ENCODE peak calls at places on chromosomes 16 and 17, in seven cellular contexts. I is endothelial cell of umbilical vein, L is body of pancreas, H is H54, M is esophagus squamous epithelium, P is adrenal gland, J is lower leg skin. A is an unnamed sample.

GRCh38 chr16:27543801-27544200 is 5.9 kb downstream of the GTF3C1 start:
- DNase-seq in P (no peak), M (no peak), J (no peak), L (no peak), I (no peak), H (no peak), A (no peak)

GRCh38 chr16:84050316-84050715 is 7.7 kb upstream of the SLC38A8 start:
- DNase-seq in J (no peak), M (no peak), P (no peak), I (no peak), H (no peak), L (no peak), A (no peak)

GRCh38 chr17:32621612-32622312 is 135.0 kb downstream of the CDK5R1 start:
- DNase-seq in I (peak; percentile 58), H (no peak), J (no peak), M (no peak), L (no peak), P (no peak), A (no peak)

GRCh38 chr16:83715217-83715920 is 92.4 kb upstream of the HSBP1 start:
- DNase-seq in J (no peak), M (no peak), I (peak; percentile 28), H (no peak), P (no peak), L (no peak), A (no peak)

GRCh38 chr17:49991409-49991808 is 3.6 kb downstream of the DLX3 start:
- DNase-seq in H (no peak), P (no peak), J (peak; percentile 83), L (no peak), M (no peak), I (no peak), A (no peak)

GRCh38 chr17:80863626-80864025 is 128.0 kb upstream of the CHMP6 start:
- DNase-seq in I (no peak), L (no peak), H (no peak), J (no peak), M (no peak), P (no peak), A (no peak)

GRCh38 chr16:54194008-54194731 is 92.4 kb downstream of the IRX3 start:
- DNase-seq in M (no peak), L (peak; percentile 30), J (peak; percentile 95), I (no peak), H (no peak), P (peak; percentile 50), A (no peak)

GRCh38 chr17:3976675-3977171 is 12.5 kb upstream of the ATP2A3 start:
- DNase-seq in J (no peak), H (no peak), I (no peak), M (no peak), P (peak; percentile 91), L (peak; percentile 99), A (no peak)

GRCh38 chr17:12365805-12366204 is 299.9 kb upstream of the MYOCD start:
- DNase-seq in I (no peak), H (no peak), L (no peak), P (no peak), J (no peak), M (no peak), A (no peak)

GRCh38 chr17:68197091-68197996 is 50.5 kb upstream of the AMZ2 start:
- DNase-seq in P (no peak), I (no peak), L (no peak), M (no peak), J (peak; percentile 86), H (no peak), A (peak; percentile 54)

GRCh38 chr16:81198635-81199034 is 39.9 kb upstream of the BCO1 start:
- DNase-seq in H (no peak), M (no peak), I (no peak), J (no peak), L (no peak), P (no peak), A (no peak)

GRCh38 chr17:7857724-7858486 is at the start of gene CYB5D1:
- DNase-seq in J (peak; percentile 98), P (peak; percentile 96), M (peak; percentile 80), I (peak; percentile 97), L (peak; percentile 90), H (peak; percentile 70), A (peak; percentile 67)

GRCh38 chr17:81616877-81617276 is 20.0 kb downstream of the NPLOC4 start:
- DNase-seq in H (no peak), L (no peak), P (no peak), M (no peak), J (no peak), I (no peak), A (no peak)

GRCh38 chr17:77746391-77746790 is 212.1 kb upstream of the TNRC6C start:
- DNase-seq in H (no peak), I (no peak), J (no peak), L (no peak), P (no peak), M (no peak), A (no peak)

GRCh38 chr16:78697426-78697825 is 598.0 kb downstream of the WWOX start:
- DNase-seq in M (no peak), P (no peak), J (no peak), I (no peak), H (no peak), L (no peak), A (no peak)

GRCh38 chr17:79632432-79632735 is 21.5 kb upstream of the RBFOX3 start:
- DNase-seq in I (no peak), H (no peak), J (peak; percentile 48), M (no peak), L (no peak), P (no peak), A (no peak)

GRCh38 chr17:7852262-7852670 is 2.6 kb upstream of the TMEM88 start:
- DNase-seq in J (peak; percentile 87), I (no peak), P (no peak), H (no peak), L (no peak), M (no peak), A (no peak)

GRCh38 chr16:30958164-30959083 is 870 bp downstream of the SETD1A start:
- DNase-seq in P (peak; percentile 72), I (peak; percentile 34), H (peak; percentile 78), J (no peak), M (no peak), L (peak; percentile 58), A (peak; percentile 82)

GRCh38 chr17:77107506-77108433 is 33.0 kb upstream of the SEC14L1 start:
- DNase-seq in H (no peak), P (no peak), M (no peak), I (no peak), L (no peak), J (no peak), A (no peak)

GRCh38 chr17:13420294-13421277 is 181.1 kb downstream of the HS3ST3A1 start:
- DNase-seq in I (no peak), H (no peak), J (no peak), L (no peak), P (no peak), M (no peak), A (no peak)

GRCh38 chr17:49523706-49524472 is 28.8 kb downstream of the NGFR start:
- DNase-seq in L (no peak), P (peak; percentile 19), I (no peak), J (peak; percentile 89), M (no peak), H (peak; percentile 66), A (peak; percentile 26)

GRCh38 chr16:79296491-79296890 is 304.0 kb downstream of the MAF start:
- DNase-seq in L (no peak), H (no peak), M (no peak), I (no peak), P (no peak), J (no peak), A (no peak)

GRCh38 chr17:72667096-72668063 is 425.1 kb downstream of the SLC39A11 start:
- DNase-seq in J (no peak), M (no peak), I (no peak), L (no peak), P (no peak), H (no peak), A (no peak)

GRCh38 chr17:3040882-3041281 is 22.5 kb downstream of the OR1D5 start:
- DNase-seq in H (no peak), I (no peak), L (no peak), J (peak; percentile 39), M (no peak), P (no peak), A (no peak)

DNA sequence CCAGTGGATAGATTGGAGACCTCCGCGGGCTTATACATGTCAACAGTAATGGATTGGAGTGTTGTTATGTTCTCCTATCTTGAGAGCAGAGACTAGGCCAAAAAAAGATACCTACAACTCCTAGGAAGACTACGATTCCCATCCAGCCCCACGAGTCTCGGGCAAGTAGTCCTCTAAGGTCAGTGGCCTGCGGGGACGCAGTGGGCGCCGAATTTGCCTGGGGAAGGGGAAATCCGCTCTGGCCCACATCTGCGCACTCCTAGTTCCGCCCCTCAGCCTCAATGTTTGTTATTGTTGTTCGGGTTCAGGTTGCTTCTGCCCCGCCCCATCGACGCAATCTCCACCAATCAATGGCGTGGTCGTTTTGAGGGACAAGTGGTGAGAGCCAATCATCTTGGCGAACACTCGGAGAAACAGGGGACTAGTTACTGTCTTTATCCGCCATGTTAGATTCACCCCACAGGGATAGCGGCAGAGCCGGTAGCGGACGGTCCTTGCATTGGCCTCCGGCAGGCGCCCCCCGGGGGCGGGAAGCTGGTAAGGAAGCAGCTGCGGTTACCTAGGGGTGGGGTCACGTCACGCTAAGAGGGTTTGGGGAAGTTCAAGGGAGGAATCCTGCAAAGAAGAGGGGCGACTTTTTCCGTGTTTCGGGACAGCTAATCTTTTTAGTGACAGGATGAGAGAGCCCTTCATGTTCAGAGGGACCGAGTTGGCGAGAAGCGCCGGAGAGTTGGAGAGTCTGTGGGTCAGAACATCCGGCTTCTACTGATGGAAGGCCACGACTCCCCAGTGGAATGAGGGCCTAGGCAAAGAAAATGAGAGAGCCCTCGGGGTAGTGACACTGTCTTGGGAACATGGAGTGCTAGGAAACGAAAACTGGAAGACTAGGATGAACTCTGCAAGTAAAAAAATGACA is at the start of gene NBR1:
- DNase-seq in P (peak; percentile 98), L (peak; percentile 94), M (peak; percentile 83), I (peak; percentile 99), H (peak; percentile 82), J (peak; percentile 99), A (peak; percentile 72)
- TF ChIP-seq POLR2A in P (peak; percentile 63), L (peak; percentile 85), M (peak; percentile 70), I (peak; percentile 64), H (peak; percentile 54), J (peak; percentile 22), A (peak; percentile 71)

GRCh38 chr17:39197380-39198185 is at the start of gene CACNB1:
- DNase-seq in M (no peak), I (peak; percentile 69), J (peak; percentile 96), H (peak; percentile 86), L (peak; percentile 61), P (peak; percentile 76), A (peak; percentile 82)
- TF ChIP-seq POLR2A in M (peak; percentile 25), I (no peak), J (no peak), H (peak; percentile 93), L (peak; percentile 42), P (peak; percentile 15), A (no peak)

DNA sequence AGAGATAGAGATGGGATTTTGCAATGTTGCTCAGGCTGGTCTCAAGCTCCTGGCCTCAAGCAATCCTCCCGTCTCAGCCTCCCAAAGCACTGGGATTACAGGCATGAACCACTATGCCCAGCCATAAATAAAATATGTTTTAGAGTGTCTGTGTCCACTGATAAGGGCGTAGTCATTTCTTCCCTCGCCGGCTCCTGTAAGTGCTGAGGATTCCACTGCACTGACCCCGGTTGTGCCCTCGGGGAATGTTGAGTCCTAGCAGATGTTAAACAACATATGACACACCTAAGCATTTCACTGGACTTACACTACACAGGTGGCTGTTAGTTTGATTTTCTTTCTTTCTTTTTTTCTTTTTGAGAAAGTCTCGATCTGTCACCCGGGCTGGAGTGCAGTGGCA is 5.6 kb upstream of the SHMT1 start:
- DNase-seq in P (no peak), M (no peak), I (no peak), H (no peak), J (no peak), L (no peak), A (no peak)
- TF ChIP-seq POLR2A in P (no peak), M (no peak), I (no peak), H (no peak), J (no peak), L (no peak), A (no peak)

GRCh38 chr16:58027341-58028167 is 2.0 kb downstream of the MMP15 start:
- DNase-seq in P (peak; percentile 62), M (no peak), H (no peak), L (peak; percentile 58), J (no peak), I (no peak), A (no peak)
- TF ChIP-seq POLR2A in P (no peak), M (no peak), H (no peak), L (peak; percentile 48), J (no peak), I (no peak), A (no peak)

A was measured in GM12891.